ENCODE peak calls at places on chromosomes 1 and 21, in five cellular contexts. M is foreskin fibroblast, L is cardiac muscle cell, B is fibroblast of mammary gland, Z is left ventricle myocardium inferior. X is an unnamed sample.

GRCh38 chr1:39105841-39106765 is 80.0 kb downstream of the NDUFS5 start:
- DNase-seq in M (no peak), L (peak; percentile 65), B (peak; percentile 51), Z (peak; percentile 48), X (peak; percentile 53)

GRCh38 chr1:36529762-36530260 is 47.1 kb upstream of the CSF3R start:
- DNase-seq in M (no peak), L (no peak), B (no peak), Z (no peak), X (no peak)

GRCh38 chr1:27504588-27505419 is 14.8 kb upstream of the WASF2 start:
- DNase-seq in M (no peak), L (peak; percentile 46), B (peak; percentile 45), Z (peak; percentile 91), X (no peak)

GRCh38 chr21:46599251-46599572 is 5.7 kb downstream of the S100B start:
- DNase-seq in M (peak; percentile 76), L (peak; percentile 93), B (peak; percentile 76), Z (no peak), X (no peak)

GRCh38 chr1:13860023-13860422 is 160.0 kb downstream of the PRDM2 start:
- DNase-seq in M (no peak), L (no peak), B (no peak), Z (no peak), X (no peak)

GRCh38 chr1:153629971-153630370 is 1.7 kb downstream of the S100A1 start:
- DNase-seq in M (no peak), L (no peak), B (no peak), Z (peak; percentile 75), X (no peak)

GRCh38 chr1:53342735-53343470 is 15.0 kb upstream of the LRP8 start:
- DNase-seq in M (no peak), L (no peak), B (no peak), Z (no peak), X (no peak)

GRCh38 chr1:22163578-22163977 is 20.7 kb upstream of the WNT4 start:
- DNase-seq in M (no peak), L (no peak), B (no peak), Z (no peak), X (no peak)

GRCh38 chr1:25826571-25826970 is 6.8 kb downstream of the MTFR1L start:
- DNase-seq in M (no peak), L (no peak), B (no peak), Z (no peak), X (no peak)

GRCh38 chr1:177569476-177569875 is 398.7 kb downstream of the BRINP2 start:
- DNase-seq in M (no peak), L (peak; percentile 42), B (peak; percentile 40), Z (no peak), X (no peak)

GRCh38 chr1:177571076-177571475 is 398.8 kb downstream of the SEC16B start:
- DNase-seq in M (no peak), L (no peak), B (no peak), Z (no peak), X (no peak)

GRCh38 chr1:177566495-177566894 is 395.7 kb downstream of the BRINP2 start:
- DNase-seq in M (no peak), L (no peak), B (no peak), Z (no peak), X (no peak)

GRCh38 chr1:177567393-177567792 is 396.6 kb downstream of the BRINP2 start:
- DNase-seq in M (peak; percentile 10), L (peak; percentile 10), B (peak; percentile 39), Z (no peak), X (no peak)

GRCh38 chr1:177568702-177569101 is 397.9 kb downstream of the BRINP2 start:
- DNase-seq in M (no peak), L (no peak), B (no peak), Z (no peak), X (no peak)
- TF ChIP-seq CTCF in M (no peak), L (no peak), B (no peak), Z (no peak), X (no peak)

DNA sequence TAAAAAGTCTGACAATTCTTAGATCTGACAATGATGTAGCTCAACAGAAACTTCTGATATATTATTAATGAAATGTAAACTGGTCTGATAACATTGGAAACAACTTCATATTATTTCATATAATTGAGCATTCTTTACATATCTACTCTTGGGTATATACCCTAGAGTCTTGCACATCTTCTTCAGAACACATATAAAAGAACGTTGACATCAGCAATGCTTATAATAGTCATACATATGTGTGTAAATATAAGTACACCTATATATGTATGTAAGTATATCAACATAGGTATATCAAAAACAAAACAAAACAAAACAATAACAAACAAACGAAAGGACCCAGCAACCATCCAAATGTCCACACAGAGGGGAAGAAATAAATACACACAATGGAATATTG is 38.4 kb downstream of the NRIP1 start:
- DNase-seq in M (no peak), L (no peak), B (no peak), Z (no peak), X (no peak)
- TF ChIP-seq CTCF in M (no peak), L (no peak), B (no peak), Z (no peak), X (no peak)

DNA sequence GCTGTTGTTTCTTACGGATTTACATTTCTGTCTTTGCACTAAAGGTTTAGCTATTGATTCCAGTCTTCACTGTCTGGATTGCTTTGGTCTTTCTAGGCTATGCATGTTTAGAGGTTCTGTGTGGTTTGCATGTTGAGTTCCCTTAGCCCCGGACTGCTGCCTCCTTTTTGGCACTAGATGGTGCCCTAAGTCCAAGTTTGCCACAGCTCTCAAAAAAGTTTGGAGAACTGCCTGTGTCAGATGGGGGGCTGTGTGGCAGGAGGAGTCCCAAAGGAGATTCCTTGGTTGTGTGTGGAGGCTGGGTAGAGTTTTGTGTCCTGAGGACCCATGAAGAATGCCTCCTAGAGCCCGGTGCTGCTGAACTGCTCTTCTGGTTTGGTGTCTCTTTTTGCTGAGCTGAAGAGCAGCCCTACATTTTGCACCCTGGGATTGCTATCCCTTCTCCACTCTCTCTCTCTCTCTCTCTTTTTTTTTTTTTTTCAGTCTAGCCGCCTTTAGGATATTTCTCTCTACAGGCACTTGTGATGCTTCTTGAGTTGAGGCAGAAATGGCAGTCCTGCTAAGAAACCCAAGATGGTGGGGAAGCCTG is 74.4 kb downstream of the PTGS2 start:
- DNase-seq in M (peak; percentile 44), L (peak; percentile 89), B (peak; percentile 73), Z (no peak), X (peak; percentile 46)
- TF ChIP-seq CTCF in M (peak; percentile 88), L (peak; percentile 88), B (peak; percentile 86), Z (peak; percentile 76), X (peak; percentile 46)

GRCh38 chr1:181116819-181117390 is 28.4 kb downstream of the IER5 start:
- DNase-seq in M (no peak), L (no peak), B (no peak), Z (no peak), X (no peak)
- TF ChIP-seq CTCF in M (no peak), L (no peak), B (no peak), Z (no peak), X (no peak)

GRCh38 chr1:34597877-34598514 is 156.9 kb upstream of the GJB5 start:
- DNase-seq in M (peak; percentile 4), L (peak; percentile 46), B (peak; percentile 51), Z (peak; percentile 46), X (peak; percentile 78)
- TF ChIP-seq CTCF in M (peak; percentile 89), L (peak; percentile 69), B (peak; percentile 83), Z (peak; percentile 79), X (peak; percentile 66)

GRCh38 chr1:215146252-215146975 is 63.9 kb downstream of the KCNK2 start:
- DNase-seq in M (peak; percentile 21), L (peak; percentile 56), B (peak; percentile 67), Z (no peak), X (peak; percentile 12)
- TF ChIP-seq CTCF in M (peak; percentile 55), L (peak; percentile 67), B (peak; percentile 62), Z (no peak), X (no peak)

DNA sequence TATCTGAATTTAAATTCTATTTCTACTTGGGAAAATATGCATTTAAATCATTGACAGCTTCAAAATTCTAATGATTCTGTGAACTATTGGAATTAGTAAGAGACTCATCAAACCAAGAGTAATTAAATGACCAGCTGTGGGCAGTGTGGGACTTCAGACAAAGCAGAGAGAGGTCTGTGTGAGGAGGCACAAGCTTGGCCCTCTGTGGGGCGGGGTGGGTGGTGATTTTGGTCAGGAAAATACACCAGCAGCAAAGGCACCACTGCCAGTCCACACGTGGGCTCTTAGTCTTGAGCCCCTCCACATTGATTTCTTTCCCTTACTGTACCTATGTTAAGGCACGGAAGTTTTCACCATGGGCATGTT is 39.2 kb upstream of the RAB4A start:
- DNase-seq in M (no peak), L (no peak), B (no peak), Z (no peak), X (no peak)
- TF ChIP-seq CTCF in M (no peak), L (no peak), B (no peak), Z (no peak), X (no peak)

DNA sequence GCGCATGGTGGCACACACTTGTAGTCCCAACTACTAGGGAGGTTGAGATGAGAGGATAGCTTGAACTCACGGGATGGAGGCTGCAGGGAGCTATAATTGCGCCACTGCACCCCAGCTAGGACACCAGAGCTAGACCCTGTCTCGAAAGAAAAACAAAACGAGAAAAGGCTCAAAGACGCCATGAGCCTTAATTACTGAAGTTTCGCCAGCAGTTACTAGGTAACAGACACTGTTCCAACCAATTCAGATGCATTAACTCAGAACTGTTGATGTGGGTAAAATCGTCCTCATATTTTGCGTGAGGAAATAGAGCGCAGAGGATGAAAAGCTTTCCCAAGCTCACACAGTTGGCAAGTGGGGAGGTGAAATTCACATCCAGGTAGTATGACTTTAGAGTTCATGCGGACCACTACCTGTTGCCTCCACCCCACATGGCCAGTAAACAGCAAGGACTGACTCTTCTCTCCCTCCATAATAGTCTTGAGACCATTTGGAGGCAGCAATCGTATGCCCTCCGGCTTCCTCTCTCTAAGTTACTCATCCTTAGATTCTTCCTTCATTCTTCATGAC is 40.1 kb downstream of the INAVA start:
- DNase-seq in M (no peak), L (no peak), B (no peak), Z (no peak), X (no peak)
- TF ChIP-seq CTCF in M (no peak), L (no peak), B (no peak), Z (no peak), X (no peak)

GRCh38 chr21:40512590-40512989 is 334.4 kb downstream of the DSCAM start:
- DNase-seq in M (no peak), L (no peak), B (no peak), Z (no peak), X (peak; percentile 18)
- TF ChIP-seq CTCF in M (peak; percentile 11), L (no peak), B (peak; percentile 31), Z (no peak), X (peak; percentile 73)

GRCh38 chr21:26916799-26917198 is 50.1 kb downstream of the ADAMTS5 start:
- DNase-seq in M (no peak), L (no peak), B (no peak), Z (no peak), X (no peak)
- TF ChIP-seq CTCF in M (no peak), L (no peak), B (no peak), Z (no peak), X (no peak)